ENCODE peak calls at places on chromosome 7, in five cellular contexts. F is ACHN, G is GM19239, B is uterus, V is T-helper 2 cell. S is an unnamed sample.
A peak's percentile ranks its signal among the peaks of the same experiment; 100 is the strongest.

GRCh38 chr7:33854951-33855350 is 50.4 kb upstream of the BMPER start:
- DNase-seq in F (no peak), G (no peak), B (no peak), V (no peak), S (no peak)

GRCh38 chr7:30276203-30276900 is 8.0 kb upstream of the ZNRF2 start:
- DNase-seq in F (peak; percentile 71), G (no peak), B (peak; percentile 45), V (peak; percentile 4), S (peak; percentile 11)

GRCh38 chr7:156751319-156751718 is 110.7 kb downstream of the RNF32 start:
- DNase-seq in F (peak; percentile 98), G (no peak), B (no peak), V (peak; percentile 33), S (no peak)

GRCh38 chr7:133931053-133931452 is 196.1 kb upstream of the LRGUK start:
- DNase-seq in F (no peak), G (no peak), B (no peak), V (no peak), S (no peak)

GRCh38 chr7:2609001-2609411 is 22.8 kb upstream of the TTYH3 start:
- DNase-seq in F (peak; percentile 54), G (peak; percentile 79), B (no peak), V (no peak), S (no peak)

GRCh38 chr7:12729112-12729511 is 41.7 kb downstream of the ARL4A start:
- DNase-seq in F (no peak), G (no peak), B (peak; percentile 51), V (no peak), S (peak; percentile 54)

GRCh38 chr7:50595538-50596102 is 30.4 kb upstream of the DDC start:
- DNase-seq in F (peak; percentile 53), G (no peak), B (peak; percentile 44), V (no peak), S (peak; percentile 65)

GRCh38 chr7:157676001-157676400 is 339.2 kb downstream of the DNAJB6 start:
- DNase-seq in F (no peak), G (no peak), B (no peak), V (no peak), S (no peak)

GRCh38 chr7:55309040-55309991 is 55.8 kb upstream of the LANCL2 start:
- DNase-seq in F (no peak), G (peak; percentile 61), B (no peak), V (peak; percentile 61), S (peak; percentile 23)

GRCh38 chr7:33276325-33276724 is 147.0 kb downstream of the BBS9 start:
- DNase-seq in F (no peak), G (no peak), B (no peak), V (no peak), S (no peak)

GRCh38 chr7:151114151-151115090 is 28.1 kb downstream of the AGAP3 start:
- DNase-seq in F (no peak), G (no peak), B (no peak), V (no peak), S (no peak)

GRCh38 chr7:2460641-2461040 is 15.6 kb downstream of the GRIFIN start:
- DNase-seq in F (no peak), G (no peak), B (no peak), V (no peak), S (no peak)

GRCh38 chr7:604038-604883 is 84.6 kb upstream of the PDGFA start:
- DNase-seq in F (no peak), G (peak; percentile 90), B (peak; percentile 77), V (peak; percentile 92), S (peak; percentile 68)

GRCh38 chr7:138352570-138353461 is 107.2 kb upstream of the TRIM24 start:
- DNase-seq in F (no peak), G (no peak), B (no peak), V (no peak), S (no peak)

GRCh38 chr7:139823855-139824670 is 5.0 kb upstream of the TBXAS1 start:
- DNase-seq in F (no peak), G (no peak), B (peak; percentile 44), V (no peak), S (no peak)

GRCh38 chr7:30162622-30163124 is 27.9 kb downstream of the MTURN start:
- DNase-seq in F (peak; percentile 56), G (no peak), B (no peak), V (no peak), S (no peak)

GRCh38 chr7:47458057-47458456 is 123.9 kb downstream of the TNS3 start:
- DNase-seq in F (no peak), G (no peak), B (peak; percentile 72), V (no peak), S (peak; percentile 83)

GRCh38 chr7:151705744-151706567 is 171.0 kb downstream of the PRKAG2 start:
- DNase-seq in F (peak; percentile 62), G (peak; percentile 38), B (peak; percentile 53), V (no peak), S (peak; percentile 75)

GRCh38 chr7:138029941-138030340 is 28.1 kb upstream of the CREB3L2 start:
- DNase-seq in F (no peak), G (no peak), B (no peak), V (no peak), S (no peak)

GRCh38 chr7:17139081-17139480 is 159.4 kb upstream of the AHR start:
- DNase-seq in F (no peak), G (no peak), B (no peak), V (no peak), S (no peak)

GRCh38 chr7:74012842-74013249 is 15.1 kb upstream of the ELN start:
- DNase-seq in F (no peak), G (peak; percentile 90), B (no peak), V (no peak), S (no peak)

GRCh38 chr7:45122975-45123860 is 11.7 kb upstream of the TBRG4 start:
- DNase-seq in F (no peak), G (no peak), B (no peak), V (no peak), S (no peak)

GRCh38 chr7:46131916-46132795 is 211.1 kb upstream of the IGFBP3 start:
- DNase-seq in F (peak; percentile 65), G (no peak), B (no peak), V (no peak), S (no peak)

GRCh38 chr7:148700693-148701092 is 2.0 kb downstream of the CUL1 start:
- DNase-seq in F (peak; percentile 59), G (no peak), B (no peak), V (peak; percentile 10), S (no peak)

GRCh38 chr7:30923774-30924413 is 12.2 kb downstream of the AQP1 start:
- DNase-seq in F (no peak), G (no peak), B (no peak), V (no peak), S (peak; percentile 1)

GRCh38 chr7:108453320-108453719 is 2.9 kb downstream of the NRCAM start:
- DNase-seq in F (no peak), G (no peak), B (no peak), V (no peak), S (no peak)

GRCh38 chr7:11775401-11775800 is 56.6 kb downstream of the THSD7A start:
- DNase-seq in F (no peak), G (no peak), B (no peak), V (no peak), S (no peak)

GRCh38 chr7:155459133-155459866 is 1.4 kb downstream of the EN2 start:
- DNase-seq in F (peak; percentile 32), G (no peak), B (no peak), V (no peak), S (no peak)

GRCh38 chr7:24573008-24573553 is at the start of gene PALS2:
- DNase-seq in F (peak; percentile 91), G (peak; percentile 72), B (peak; percentile 62), V (peak; percentile 48), S (peak; percentile 66)

GRCh38 chr7:127253289-127254162 is 785 bp upstream of the GRM8 start:
- DNase-seq in F (peak; percentile 75), G (peak; percentile 65), B (no peak), V (peak; percentile 44), S (no peak)

GRCh38 chr7:67377939-67378862 is 381.6 kb downstream of the TYW1 start:
- DNase-seq in F (peak; percentile 75), G (peak; percentile 61), B (peak; percentile 32), V (peak; percentile 23), S (peak; percentile 65)

GRCh38 chr7:155619634-155620271 is 24.7 kb upstream of the RBM33 start:
- DNase-seq in F (no peak), G (no peak), B (no peak), V (no peak), S (no peak)

GRCh38 chr7:138064856-138065357 is 11.4 kb upstream of the AKR1D1 start:
- DNase-seq in F (no peak), G (no peak), B (no peak), V (no peak), S (no peak)

GRCh38 chr7:34845666-34846361 is 187.8 kb downstream of the NPSR1 start:
- DNase-seq in F (no peak), G (no peak), B (no peak), V (no peak), S (no peak)

GRCh38 chr7:49001610-49002033 is 77.3 kb downstream of the CDC14C start:
- DNase-seq in F (peak; percentile 77), G (peak; percentile 21), B (no peak), V (no peak), S (no peak)

GRCh38 chr7:28356619-28357018 is 55.7 kb upstream of the CREB5 start:
- DNase-seq in F (no peak), G (no peak), B (no peak), V (no peak), S (no peak)

GRCh38 chr7:16818732-16819131 is 13.9 kb upstream of the AGR2 start:
- DNase-seq in F (no peak), G (no peak), B (no peak), V (no peak), S (no peak)

GRCh38 chr7:32518534-32519140 is 23.3 kb downstream of the AVL9 start:
- DNase-seq in F (peak; percentile 75), G (no peak), B (no peak), V (no peak), S (no peak)

S was measured in gastrocnemius medialis.